ENCODE peak calls at places on chromosomes 11 and 22, in seven cellular contexts. A is WTC11; X is NCI-H1092 treated with DMSO at 0.1 percent for 48 hours; J is activated CD4-positive, alpha-beta T cell treated with anti-CD3 and anti-CD28 coated beads for 24 hours; M is kidney glomerular epithelial cell; S is non-pigmented ciliary epithelial cell; E is CD8-positive, alpha-beta memory T cell. D is an unnamed sample.

GRCh38 chr11:1714908-1715885 is 18.2 kb downstream of the KRTAP5-6 start:
- DNase-seq in A (no peak), X (peak), J (no peak), M (no peak), S (no peak), E (no peak), D (no peak)

GRCh38 chr11:82831364-82831763 is 68.9 kb downstream of the PRCP start:
- DNase-seq in A (no peak), X (no peak), J (no peak), M (peak), S (no peak), E (no peak), D (no peak)

GRCh38 chr11:62846177-62846576 is 6.8 kb upstream of the WDR74 start:
- DNase-seq in A (no peak), X (no peak), J (no peak), M (no peak), S (no peak), E (no peak), D (no peak)

GRCh38 chr22:17943533-17944204 is 80.7 kb downstream of the MICAL3 start:
- DNase-seq in A (no peak), X (peak), J (no peak), M (no peak), S (no peak), E (no peak), D (no peak)

GRCh38 chr11:117409511-117409910 is 81.9 kb downstream of the CEP164 start:
- DNase-seq in A (no peak), X (no peak), J (no peak), M (no peak), S (no peak), E (no peak), D (no peak)

GRCh38 chr22:39292561-39293074 is 26.8 kb downstream of the RPL3 start:
- DNase-seq in A (peak), X (no peak), J (no peak), M (peak), S (peak), E (no peak), D (peak)

GRCh38 chr11:34354782-34355181 is 3.0 kb downstream of the ABTB2 start:
- DNase-seq in A (no peak), X (no peak), J (no peak), M (no peak), S (no peak), E (no peak), D (peak)

GRCh38 chr22:50706481-50707125 is 31.4 kb upstream of the ACR start:
- DNase-seq in A (no peak), X (no peak), J (no peak), M (no peak), S (no peak), E (no peak), D (no peak)

GRCh38 chr11:75068993-75069392 is 27.7 kb downstream of the OR2AT4 start:
- DNase-seq in A (no peak), X (no peak), J (no peak), M (no peak), S (no peak), E (no peak), D (no peak)

GRCh38 chr11:34789196-34789834 is 126.9 kb downstream of the APIP start:
- DNase-seq in A (no peak), X (peak), J (no peak), M (no peak), S (no peak), E (no peak), D (no peak)

GRCh38 chr11:124865902-124866851 is 945 bp downstream of the ROBO3 start:
- DNase-seq in A (peak), X (peak), J (no peak), M (no peak), S (no peak), E (peak), D (no peak)

D was measured in fibroblast of mammary gland.